ENCODE peak calls at places on chromosome 4, in eight cellular contexts. Z is small intestine, I is upper lobe of right lung, D is aorta, Q is trophoblast cell, A is IMR-90, B is spleen, X is left ventricle myocardium inferior. G is an unnamed sample. For H3K27me3, the result is how much of the 10 kb centered on the place peaks cover.

GRCh38 chr4:32140636-32141035 is 1420.5 kb downstream of the PCDH7 start:
- DNase-seq in Z (no peak), I (no peak), D (no peak), Q (peak), A (peak), B (no peak), X (no peak), G (no peak)

GRCh38 chr4:161926033-161926828 is 237.6 kb downstream of the FSTL5 start:
- DNase-seq in Z (no peak), I (no peak), D (no peak), Q (no peak), A (no peak), B (no peak), X (no peak), G (no peak)

GRCh38 chr4:127685292-127685691 is 44.9 kb upstream of the SLC25A31 start:
- DNase-seq in Z (no peak), I (no peak), D (no peak), Q (peak), A (peak), B (no peak), X (no peak), G (no peak)

GRCh38 chr4:22625301-22625700 is 67.4 kb upstream of the GBA3 start:
- DNase-seq in Z (no peak), I (no peak), D (no peak), Q (peak), A (no peak), B (no peak), X (no peak), G (no peak)

GRCh38 chr4:92231511-92231910 is 72.3 kb upstream of the GRID2 start:
- DNase-seq in Z (no peak), I (no peak), D (no peak), Q (no peak), A (peak), B (no peak), X (no peak), G (no peak)

GRCh38 chr4:83850435-83850834 is 314.5 kb downstream of the GPAT3 start:
- DNase-seq in Z (no peak), I (no peak), D (no peak), Q (peak), A (peak), B (no peak), X (no peak), G (no peak)

GRCh38 chr4:1041147-1041935 is 29.9 kb downstream of the FGFRL1 start:
- DNase-seq in Z (no peak), I (no peak), D (no peak), Q (no peak), A (peak), B (no peak), X (no peak), G (no peak)

GRCh38 chr4:6910340-6910959 is 824 bp downstream of the TBC1D14 start:
- DNase-seq in Z (peak), I (no peak), D (no peak), Q (peak), A (no peak), B (no peak), X (no peak), G (no peak)

GRCh38 chr4:86948276-86948675 is 13.5 kb downstream of the AFF1 start:
- DNase-seq in Z (no peak), I (no peak), D (no peak), Q (no peak), A (no peak), B (no peak), X (no peak), G (no peak)

GRCh38 chr4:157996061-157996460 is 176.8 kb downstream of the GASK1B start:
- DNase-seq in Z (no peak), I (no peak), D (peak), Q (no peak), A (no peak), B (no peak), X (no peak), G (no peak)

GRCh38 chr4:111778543-111778942 is 366.7 kb upstream of the FAM241A start:
- DNase-seq in Z (no peak), I (no peak), D (no peak), Q (no peak), A (no peak), B (no peak), X (no peak), G (no peak)

GRCh38 chr4:184097240-184097619 is 120.4 kb downstream of the ENPP6 start:
- DNase-seq in Z (peak), I (peak), D (peak), Q (no peak), A (no peak), B (peak), X (peak), G (peak)

GRCh38 chr4:182576609-182577289 is 333.5 kb downstream of the TENM3 start:
- DNase-seq in Z (no peak), I (no peak), D (no peak), Q (peak), A (peak), B (no peak), X (no peak), G (no peak)

GRCh38 chr4:179415842-179416223 is 1973.6 kb upstream of the AGA start:
- DNase-seq in Z (peak), I (no peak), D (no peak), Q (no peak), A (peak), B (no peak), X (no peak), G (no peak)

GRCh38 chr4:182881928-182882327 is 35.3 kb downstream of the DCTD start:
- DNase-seq in Z (no peak), I (no peak), D (no peak), Q (no peak), A (no peak), B (peak), X (peak), G (no peak)

GRCh38 chr4:75696036-75696435 is 22.8 kb upstream of the G3BP2 start:
- DNase-seq in Z (peak), I (no peak), D (no peak), Q (no peak), A (no peak), B (no peak), X (no peak), G (no peak)

GRCh38 chr4:8403981-8404380 is 36.5 kb downstream of the ACOX3 start:
- DNase-seq in Z (no peak), I (no peak), D (peak), Q (no peak), A (no peak), B (peak), X (no peak), G (no peak)

GRCh38 chr4:56127698-56128097 is 179.0 kb downstream of the CEP135 start:
- DNase-seq in Z (no peak), I (no peak), D (no peak), Q (no peak), A (no peak), B (no peak), X (no peak), G (no peak)

GRCh38 chr4:158776106-158776505 is 7.3 kb downstream of the FNIP2 start:
- DNase-seq in Z (no peak), I (no peak), D (no peak), Q (no peak), A (no peak), B (no peak), X (no peak), G (no peak)

GRCh38 chr4:25367004-25367621 is 9.9 kb upstream of the ANAPC4 start:
- DNase-seq in Z (peak), I (no peak), D (no peak), Q (peak), A (peak), B (no peak), X (no peak), G (no peak)

GRCh38 chr4:5500165-5500564 is 208.2 kb downstream of the EVC2 start:
- DNase-seq in Z (no peak), I (no peak), D (no peak), Q (peak), A (peak), B (no peak), X (no peak), G (no peak)

GRCh38 chr4:119113033-119113655 is 22.5 kb upstream of the MYOZ2 start:
- DNase-seq in Z (peak), I (no peak), D (no peak), Q (peak), A (peak), B (no peak), X (no peak), G (no peak)

GRCh38 chr4:189162073-189162789 is 778.4 kb upstream of the FRG1 start:
- DNase-seq in Z (no peak), I (no peak), D (no peak), Q (no peak), A (no peak), B (peak), X (no peak), G (no peak)
- H3K4me3 ChIP-seq in Z (no peak), I (no peak), D (no peak), Q (no peak), A (no peak), B (no peak), X (no peak), G (no peak)

GRCh38 chr4:2866891-2867290 is 23.2 kb downstream of the ADD1 start:
- DNase-seq in Z (no peak), I (no peak), D (no peak), Q (no peak), A (peak), B (no peak), X (no peak), G (no peak)
- H3K27ac ChIP-seq in Z (peak), I (peak), D (no peak), Q (no peak), A (no peak), B (peak), X (peak), G (peak)

DNA sequence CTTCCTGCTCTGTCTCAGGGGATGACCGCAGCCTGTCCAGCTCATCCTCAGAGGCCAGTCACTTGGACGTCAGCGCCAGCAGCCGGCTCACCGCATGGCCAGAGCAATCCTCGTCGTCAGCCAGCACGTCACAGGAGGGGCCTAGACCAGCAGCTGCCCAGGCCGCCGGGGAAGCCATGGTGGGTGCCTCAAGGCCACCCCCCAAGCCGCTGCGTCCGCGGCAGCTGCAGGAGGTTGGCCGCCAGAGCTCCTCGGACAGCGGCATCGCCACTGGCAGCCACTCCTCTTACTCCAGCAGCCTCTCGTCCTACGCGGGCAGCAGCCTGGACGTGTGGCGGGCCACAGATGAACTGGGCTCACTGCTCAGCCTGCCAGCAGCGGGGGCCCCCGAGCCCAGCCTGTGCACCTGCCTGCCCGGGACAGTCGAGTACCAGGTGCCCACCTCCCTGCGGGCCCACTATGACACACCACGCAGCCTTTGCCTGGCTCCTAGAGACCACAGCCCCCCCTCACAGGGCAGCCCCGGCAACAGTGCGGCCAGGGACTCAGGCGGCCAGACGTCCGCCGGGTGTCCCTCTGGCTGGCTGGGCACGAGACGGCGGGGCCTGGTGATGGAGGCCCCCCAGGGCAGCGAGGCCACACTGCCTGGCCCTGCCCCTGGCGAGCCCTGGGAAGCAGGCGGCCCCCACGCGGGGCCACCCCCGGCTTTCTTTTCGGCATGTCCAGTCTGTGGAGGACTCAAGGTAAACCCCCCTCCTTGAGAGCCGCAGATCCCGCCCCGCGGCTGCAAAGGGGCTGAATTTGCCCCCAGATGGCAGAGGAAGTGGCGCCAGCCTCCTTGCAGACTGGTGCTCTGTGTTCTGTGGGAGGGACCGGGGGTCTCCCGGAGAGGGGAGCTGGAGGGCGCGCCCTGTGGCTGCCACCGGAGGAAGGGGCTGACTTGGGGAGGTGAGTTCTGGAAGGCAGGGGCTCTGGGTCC is 29.9 kb downstream of the DOK7 start:
- DNase-seq in Z (no peak), I (no peak), D (no peak), Q (peak), A (peak), B (no peak), X (no peak), G (no peak)
- H3K27me3 ChIP-seq in Z (under half), I (under half), D (under half), Q (under half), A (under half), B (under half), X (under half), G (under half)

GRCh38 chr4:113142351-113142750 is 92.9 kb downstream of the ANK2 start:
- DNase-seq in Z (no peak), I (no peak), D (no peak), Q (no peak), A (no peak), B (no peak), X (no peak), G (no peak)

GRCh38 chr4:113146876-113147358 is 97.5 kb downstream of the ANK2 start:
- DNase-seq in Z (peak), I (no peak), D (no peak), Q (no peak), A (no peak), B (no peak), X (no peak), G (no peak)

GRCh38 chr4:113147498-113148231 is 98.2 kb downstream of the ANK2 start:
- DNase-seq in Z (peak), I (no peak), D (no peak), Q (no peak), A (no peak), B (no peak), X (no peak), G (no peak)

GRCh38 chr4:113145519-113146291 is 96.3 kb downstream of the ANK2 start:
- DNase-seq in Z (peak), I (no peak), D (no peak), Q (no peak), A (no peak), B (no peak), X (peak), G (peak)

DNA sequence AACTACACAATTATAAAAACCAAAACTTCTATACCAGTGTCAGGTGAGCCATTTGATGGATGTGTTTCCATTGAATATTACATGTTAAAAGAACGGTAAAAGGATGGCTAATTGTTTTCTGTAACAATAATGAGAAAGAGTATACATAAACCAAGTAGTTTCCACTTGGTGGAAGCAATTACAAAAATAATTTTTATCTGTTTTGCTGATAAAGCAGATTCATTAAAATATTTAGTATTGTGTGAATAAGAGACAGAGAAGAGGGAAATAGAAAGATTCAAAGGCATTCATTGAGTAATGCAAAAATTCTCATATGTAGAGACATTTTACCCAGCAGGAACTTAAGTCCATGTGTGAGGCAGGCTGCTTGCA is 95.7 kb downstream of the ANK2 start:
- DNase-seq in Z (no peak), I (no peak), D (no peak), Q (no peak), A (no peak), B (no peak), X (no peak), G (no peak)
- H3K4me3 ChIP-seq in Z (no peak), I (no peak), D (no peak), Q (no peak), A (no peak), B (no peak), X (peak), G (peak)

G was measured in psoas muscle.